ENCODE peak calls at places on chromosomes 12 and 14, in four cellular contexts. One of them, this sample, is unnamed.

GRCh38 chr12:49947593-49948226 is 2.8 kb upstream of the AQP2 start:
- DNase-seq in hepatocyte: no peak
- DNase-seq in CD8-positive, alpha-beta T cell: no peak
- DNase-seq in choroid plexus epithelial cell: no peak
- DNase-seq in this sample: no peak

GRCh38 chr12:63927511-63927910 is 83.0 kb downstream of the SRGAP1 start:
- DNase-seq in hepatocyte: no peak
- DNase-seq in CD8-positive, alpha-beta T cell: no peak
- DNase-seq in choroid plexus epithelial cell: no peak
- DNase-seq in this sample: no peak

GRCh38 chr14:105398726-105399440 is 545 bp downstream of the TEX22 start:
- DNase-seq in hepatocyte: peak; percentile 48
- DNase-seq in choroid plexus epithelial cell: peak; percentile 36
- DNase-seq in CD8-positive, alpha-beta T cell: no peak
- DNase-seq in this sample: no peak

GRCh38 chr14:94681300-94682060 is 69.3 kb downstream of the SERPINA3 start:
- DNase-seq in CD8-positive, alpha-beta T cell: no peak
- DNase-seq in hepatocyte: peak; percentile 47
- DNase-seq in choroid plexus epithelial cell: peak; percentile 81
- DNase-seq in this sample: no peak

GRCh38 chr12:53781218-53781801 is 29.5 kb upstream of the CISTR start:
- DNase-seq in CD8-positive, alpha-beta T cell: no peak
- DNase-seq in choroid plexus epithelial cell: no peak
- DNase-seq in hepatocyte: no peak
- DNase-seq in this sample: no peak

GRCh38 chr12:132582582-132583279 is 27.7 kb downstream of the LRCOL1 start:
- DNase-seq in hepatocyte: no peak
- DNase-seq in choroid plexus epithelial cell: no peak
- DNase-seq in CD8-positive, alpha-beta T cell: no peak
- DNase-seq in this sample: no peak

GRCh38 chr14:95065411-95065810 is 91.9 kb downstream of the DICER1 start:
- DNase-seq in choroid plexus epithelial cell: no peak
- DNase-seq in hepatocyte: no peak
- DNase-seq in CD8-positive, alpha-beta T cell: no peak
- DNase-seq in this sample: no peak

GRCh38 chr12:48104531-48104930 is 1.3 kb downstream of the SENP1 start:
- DNase-seq in choroid plexus epithelial cell: no peak
- DNase-seq in hepatocyte: no peak
- DNase-seq in CD8-positive, alpha-beta T cell: no peak
- DNase-seq in this sample: no peak

GRCh38 chr12:28872654-28873268 is 276.3 kb upstream of the FAR2 start:
- DNase-seq in CD8-positive, alpha-beta T cell: no peak
- DNase-seq in choroid plexus epithelial cell: peak; percentile 86
- DNase-seq in hepatocyte: peak; percentile 63
- DNase-seq in this sample: no peak

GRCh38 chr14:105876829-105877228 is 350.4 kb downstream of the TMEM121 start:
- DNase-seq in choroid plexus epithelial cell: no peak
- DNase-seq in CD8-positive, alpha-beta T cell: peak; percentile 0
- DNase-seq in hepatocyte: no peak
- DNase-seq in this sample: no peak

GRCh38 chr14:49550284-49551184 is 35.6 kb downstream of the RPS29 start:
- DNase-seq in hepatocyte: no peak
- DNase-seq in choroid plexus epithelial cell: peak; percentile 44
- DNase-seq in CD8-positive, alpha-beta T cell: no peak
- DNase-seq in this sample: no peak

GRCh38 chr14:68124885-68125731 is 305.5 kb downstream of the RAD51B start:
- DNase-seq in CD8-positive, alpha-beta T cell: no peak
- DNase-seq in hepatocyte: peak; percentile 38
- DNase-seq in choroid plexus epithelial cell: peak; percentile 70
- DNase-seq in this sample: no peak

GRCh38 chr12:98595152-98595988 is 1.9 kb downstream of the SLC25A3 start:
- DNase-seq in choroid plexus epithelial cell: peak; percentile 80
- DNase-seq in CD8-positive, alpha-beta T cell: peak; percentile 27
- DNase-seq in hepatocyte: peak; percentile 26
- DNase-seq in this sample: no peak

GRCh38 chr12:63989301-63989845 is 144.9 kb downstream of the SRGAP1 start:
- DNase-seq in hepatocyte: no peak
- DNase-seq in choroid plexus epithelial cell: peak; percentile 51
- DNase-seq in CD8-positive, alpha-beta T cell: no peak
- DNase-seq in this sample: no peak

GRCh38 chr12:104551313-104551931 is 94.7 kb downstream of the CHST11 start:
- DNase-seq in hepatocyte: no peak
- DNase-seq in choroid plexus epithelial cell: no peak
- DNase-seq in CD8-positive, alpha-beta T cell: no peak
- DNase-seq in this sample: no peak

GRCh38 chr14:56299306-56299984 is 181.2 kb downstream of the PELI2 start:
- DNase-seq in CD8-positive, alpha-beta T cell: no peak
- DNase-seq in choroid plexus epithelial cell: peak; percentile 14
- DNase-seq in hepatocyte: no peak
- DNase-seq in this sample: no peak

GRCh38 chr12:130139541-130139940 is 22.7 kb upstream of the FZD10 start:
- DNase-seq in hepatocyte: no peak
- DNase-seq in CD8-positive, alpha-beta T cell: no peak
- DNase-seq in choroid plexus epithelial cell: no peak
- DNase-seq in this sample: no peak

GRCh38 chr12:53999596-54000104 is 311 bp upstream of the HOXC9 start:
- DNase-seq in CD8-positive, alpha-beta T cell: no peak
- DNase-seq in choroid plexus epithelial cell: no peak
- DNase-seq in hepatocyte: no peak
- DNase-seq in this sample: no peak

GRCh38 chr14:50038398-50039119 is 77.8 kb downstream of the VCPKMT start:
- DNase-seq in hepatocyte: no peak
- DNase-seq in choroid plexus epithelial cell: peak; percentile 91
- DNase-seq in CD8-positive, alpha-beta T cell: no peak
- DNase-seq in this sample: peak; percentile 92

GRCh38 chr12:18634382-18634781 is 103.4 kb downstream of the PLCZ1 start:
- DNase-seq in hepatocyte: no peak
- DNase-seq in CD8-positive, alpha-beta T cell: no peak
- DNase-seq in choroid plexus epithelial cell: no peak
- DNase-seq in this sample: no peak

GRCh38 chr14:22450266-22450665 is 138.8 kb downstream of the DAD1 start:
- DNase-seq in choroid plexus epithelial cell: no peak
- DNase-seq in hepatocyte: no peak
- DNase-seq in CD8-positive, alpha-beta T cell: no peak
- DNase-seq in this sample: no peak
- H3K4me3 ChIP-seq in choroid plexus epithelial cell: no peak overlapping the region
- H3K4me3 ChIP-seq in hepatocyte: no peak overlapping the region
- H3K4me3 ChIP-seq in CD8-positive, alpha-beta T cell: no peak overlapping the region
- H3K4me3 ChIP-seq in this sample: no peak overlapping the region

DNA sequence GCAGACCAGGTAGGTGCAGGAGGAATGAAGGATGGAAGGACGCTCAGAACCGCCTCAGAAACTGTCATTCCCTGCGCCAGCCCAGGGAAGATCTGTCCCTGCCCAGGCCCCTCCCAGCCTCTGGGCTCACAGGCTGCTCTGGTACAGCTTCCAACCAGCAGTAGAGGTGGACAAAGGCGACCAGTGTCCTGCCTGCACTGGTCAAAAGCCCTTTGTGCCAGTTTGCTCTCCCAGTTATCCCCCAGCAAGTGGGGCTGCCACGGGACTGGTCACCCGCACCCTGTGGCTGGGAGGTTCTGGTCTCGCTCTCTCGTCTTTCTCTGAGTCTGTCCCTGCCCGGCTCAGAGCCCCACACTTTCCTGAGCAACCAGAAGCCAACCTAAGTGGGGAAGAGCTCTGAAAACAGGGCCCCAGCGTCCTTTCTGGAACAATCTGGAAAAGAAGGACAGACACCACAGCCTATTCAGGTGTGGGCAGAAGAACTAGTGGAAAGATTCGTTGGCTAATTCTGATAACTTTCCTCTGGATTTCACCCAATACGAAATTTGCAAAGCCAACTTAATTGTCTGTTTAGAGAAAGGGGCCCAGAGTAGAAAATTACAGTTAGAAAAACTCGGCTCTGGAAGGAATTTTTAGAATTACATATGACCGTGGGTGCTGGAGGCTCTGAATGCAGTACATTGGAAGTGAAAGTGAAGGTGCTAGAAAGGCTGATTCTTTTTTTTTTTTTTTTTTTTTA is 21.7 kb downstream of the SNRNP35 start:
- DNase-seq in hepatocyte: no peak
- DNase-seq in choroid plexus epithelial cell: no peak
- DNase-seq in CD8-positive, alpha-beta T cell: no peak
- DNase-seq in this sample: no peak
- H3K4me3 ChIP-seq in hepatocyte: no peak overlapping the region
- H3K4me3 ChIP-seq in choroid plexus epithelial cell: no peak overlapping the region
- H3K4me3 ChIP-seq in CD8-positive, alpha-beta T cell: no peak overlapping the region
- H3K4me3 ChIP-seq in this sample: no peak overlapping the region

GRCh38 chr14:61811882-61812346 is 49.7 kb downstream of the SNAPC1 start:
- DNase-seq in hepatocyte: no peak
- DNase-seq in choroid plexus epithelial cell: no peak
- DNase-seq in CD8-positive, alpha-beta T cell: no peak
- DNase-seq in this sample: no peak
- H3K4me3 ChIP-seq in hepatocyte: peak overlapping the region; percentile 39
- H3K4me3 ChIP-seq in choroid plexus epithelial cell: peak overlapping the region; percentile 66
- H3K4me3 ChIP-seq in CD8-positive, alpha-beta T cell: no peak overlapping the region
- H3K4me3 ChIP-seq in this sample: peak overlapping the region; percentile 32

GRCh38 chr12:57006809-57007475 is 596 bp upstream of the ZBTB39 start:
- DNase-seq in CD8-positive, alpha-beta T cell: peak; percentile 33
- DNase-seq in choroid plexus epithelial cell: no peak
- DNase-seq in hepatocyte: no peak
- DNase-seq in this sample: no peak
- H3K4me3 ChIP-seq in CD8-positive, alpha-beta T cell: no peak overlapping the region
- H3K4me3 ChIP-seq in choroid plexus epithelial cell: peak overlapping the region; percentile 38
- H3K4me3 ChIP-seq in hepatocyte: peak overlapping the region; percentile 52
- H3K4me3 ChIP-seq in this sample: peak overlapping the region; percentile 31